ENCODE peak calls at places on chromosomes 13 and 19, in four cellular contexts. H is A549, X is HepG2, E is K562. F is an unnamed sample.

GRCh38 chr19:4987286-4987685 is 18.4 kb downstream of the KDM4B start:
- DNase-seq in H (no peak), X (no peak), E (no peak), F (no peak)

GRCh38 chr13:36395280-36395679 is 37.0 kb upstream of the CCNA1 start:
- DNase-seq in H (peak), X (peak), E (no peak), F (no peak)

GRCh38 chr13:49627831-49628652 is at the start of gene ARL11:
- DNase-seq in H (no peak), X (no peak), E (peak), F (peak)

GRCh38 chr13:112012705-112013085 is 54.3 kb upstream of the SOX1 start:
- DNase-seq in H (no peak), X (no peak), E (no peak), F (no peak)

GRCh38 chr13:51255556-51255955 is 33.4 kb downstream of the FAM124A start:
- DNase-seq in H (no peak), X (no peak), E (no peak), F (no peak)

GRCh38 chr13:39967199-39967959 is 311.9 kb downstream of the COG6 start:
- DNase-seq in H (no peak), X (no peak), E (no peak), F (no peak)

GRCh38 chr13:35716186-35716585 is 239.7 kb upstream of the MAB21L1 start:
- DNase-seq in H (no peak), X (no peak), E (no peak), F (no peak)

GRCh38 chr13:83666126-83666525 is 216.1 kb downstream of the SLITRK1 start:
- DNase-seq in H (no peak), X (no peak), E (no peak), F (no peak)

GRCh38 chr19:33396701-33397535 is 23.4 kb downstream of the CEBPG start:
- DNase-seq in H (no peak), X (peak), E (no peak), F (no peak)

GRCh38 chr19:41442473-41443360 is at the start of gene ERICH4:
- DNase-seq in H (no peak), X (no peak), E (peak), F (no peak)

GRCh38 chr13:26015276-26015934 is 36.4 kb downstream of the SHISA2 start:
- DNase-seq in H (no peak), X (no peak), E (no peak), F (no peak)

GRCh38 chr19:1502433-1503088 is 10.3 kb downstream of the ADAMTSL5 start:
- DNase-seq in H (no peak), X (no peak), E (no peak), F (no peak)

GRCh38 chr13:101655435-101655834 is 203.0 kb downstream of the ITGBL1 start:
- DNase-seq in H (no peak), X (no peak), E (no peak), F (no peak)

GRCh38 chr19:40662925-40663711 is 27.3 kb downstream of the NUMBL start:
- DNase-seq in H (peak), X (peak), E (peak), F (peak)

GRCh38 chr19:1027020-1027952 is 878 bp downstream of the CNN2 start:
- DNase-seq in H (no peak), X (no peak), E (no peak), F (no peak)

GRCh38 chr19:48878219-48879024 is 6.2 kb downstream of the PPP1R15A start:
- DNase-seq in H (no peak), X (no peak), E (peak), F (no peak)

GRCh38 chr13:21435710-21436151 is 23.4 kb downstream of the ZDHHC20 start:
- DNase-seq in H (peak), X (peak), E (peak), F (no peak)

GRCh38 chr19:47111081-47111589 is 2.4 kb downstream of the ZC3H4 start:
- DNase-seq in H (no peak), X (no peak), E (peak), F (no peak)

GRCh38 chr19:47111682-47112165 is 1.9 kb downstream of the ZC3H4 start:
- DNase-seq in H (no peak), X (no peak), E (no peak), F (no peak)

GRCh38 chr19:47109177-47109540 is 4.4 kb downstream of the ZC3H4 start:
- DNase-seq in H (no peak), X (no peak), E (no peak), F (no peak)

GRCh38 chr19:47109541-47110375 is 3.8 kb downstream of the ZC3H4 start:
- DNase-seq in H (no peak), X (no peak), E (peak), F (no peak)

DNA sequence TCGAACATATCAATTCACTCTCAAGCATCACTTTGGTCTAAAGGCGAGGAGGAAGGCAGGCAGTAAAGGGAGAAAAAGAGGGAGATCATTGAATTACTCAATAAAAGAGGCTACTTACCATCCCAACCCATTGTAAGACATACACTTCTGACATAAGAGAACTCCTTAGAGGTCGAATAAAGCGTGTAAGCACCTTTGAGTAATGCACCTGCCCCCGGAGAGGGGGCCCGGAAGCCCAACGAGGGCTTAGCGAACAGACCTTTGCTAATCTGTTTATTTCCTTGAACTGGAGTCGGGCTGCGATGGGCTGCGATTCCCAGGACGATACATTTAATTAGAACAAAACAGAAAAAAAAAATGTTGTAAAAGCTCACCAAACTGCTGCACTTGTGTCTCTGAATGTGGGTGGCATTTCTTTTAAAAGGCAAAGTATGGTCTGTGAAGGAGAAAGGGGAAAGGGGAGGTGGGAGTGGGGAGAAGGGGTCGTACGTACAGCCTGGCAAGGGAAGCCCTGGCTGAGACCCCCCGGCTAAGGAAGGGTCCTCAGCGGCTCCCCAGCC is 3.0 kb downstream of the ZC3H4 start:
- DNase-seq in H (no peak), X (no peak), E (peak), F (no peak)
- TF ChIP-seq JUN in H (no peak), X (no peak), E (no peak), F (no peak)

GRCh38 chr13:66994097-66994496 is 236.0 kb downstream of the PCDH9 start:
- DNase-seq in H (peak), X (peak), E (peak), F (peak)
- TF ChIP-seq MAFK in H (no peak), X (no peak), E (no peak), F (no peak)

DNA sequence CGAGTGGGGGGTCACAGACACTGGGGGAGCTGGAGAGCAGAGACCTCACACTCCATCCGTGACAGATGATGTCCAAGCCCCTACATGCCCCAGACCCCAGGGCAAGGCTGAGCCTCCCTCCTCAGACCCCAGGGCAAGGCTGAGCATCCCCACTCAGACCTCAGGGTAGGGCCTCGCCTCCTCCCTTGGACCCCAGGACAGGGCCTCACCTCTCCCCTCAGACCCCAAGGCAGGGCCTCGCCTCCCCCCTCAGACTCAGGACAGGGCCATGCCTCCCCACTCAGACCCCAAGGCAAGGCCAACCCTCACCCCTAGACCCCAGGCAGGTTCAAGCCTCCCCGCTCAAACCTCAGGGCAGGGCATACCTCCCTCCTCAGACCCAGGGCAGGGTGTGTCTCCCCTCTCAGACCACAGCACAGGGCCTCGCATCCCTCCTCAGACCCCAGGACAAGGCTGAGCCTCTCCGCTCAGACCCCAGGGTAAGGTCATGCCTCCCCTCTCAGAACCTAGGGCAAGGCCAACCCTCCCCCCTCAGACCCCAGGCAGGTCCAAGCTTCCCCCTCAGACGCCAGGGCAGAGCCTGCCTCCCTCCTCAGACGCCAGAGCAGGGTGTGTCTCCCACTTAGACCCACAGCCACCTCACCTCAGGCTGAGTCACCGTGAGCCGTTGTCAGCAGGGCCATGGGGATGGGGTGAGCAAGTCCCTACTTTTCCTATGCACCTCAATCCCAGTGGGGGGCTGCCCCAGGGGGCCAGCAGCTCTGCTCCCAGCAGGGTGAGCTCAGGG is 1.7 kb upstream of the S1PR4 start:
- DNase-seq in H (peak), X (no peak), E (peak), F (no peak)
- TF ChIP-seq JUN in H (no peak), X (no peak), E (no peak), F (no peak)

DNA sequence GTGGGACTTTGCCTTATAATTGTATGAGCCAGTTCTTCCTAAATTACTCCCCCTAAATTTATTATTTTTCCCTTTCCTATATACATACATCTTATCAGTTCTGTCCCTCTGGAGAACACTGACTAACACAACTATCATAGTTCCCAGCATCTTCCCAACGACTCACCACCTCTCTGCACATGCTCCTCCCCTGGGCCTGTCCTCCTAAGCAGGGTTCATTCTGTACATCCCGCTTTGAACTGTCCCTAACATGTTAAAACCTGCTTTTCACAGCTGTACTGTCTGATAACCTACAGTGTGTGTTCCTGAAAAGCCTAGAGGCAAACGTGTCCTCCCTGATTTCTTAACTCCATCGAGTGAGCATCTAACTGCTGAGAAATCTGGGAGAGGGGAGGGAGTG is 141.7 kb downstream of the EFNB2 start:
- DNase-seq in H (no peak), X (no peak), E (no peak), F (no peak)
- TF ChIP-seq MAFK in H (no peak), X (no peak), E (no peak), F (no peak)

DNA sequence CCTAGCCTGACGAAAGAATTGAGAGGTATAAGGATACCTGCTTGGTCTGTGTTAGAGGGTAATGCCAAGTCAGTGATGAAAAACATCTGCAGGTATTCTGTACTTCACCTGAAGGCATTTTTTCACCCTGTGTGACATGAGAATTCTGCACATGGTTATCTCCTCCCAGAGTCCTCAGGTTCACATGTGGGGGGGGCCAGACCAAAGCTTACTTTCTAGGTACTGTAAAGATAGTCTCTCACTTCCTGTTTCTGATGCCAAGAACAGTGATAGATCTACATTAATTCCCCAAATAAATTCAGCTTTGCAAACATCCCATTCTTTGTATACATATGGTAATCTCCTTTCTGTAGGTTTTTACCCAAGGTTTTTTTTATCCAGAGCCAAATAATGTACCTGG is 53.4 kb downstream of the GPC6 start:
- DNase-seq in H (no peak), X (no peak), E (no peak), F (no peak)
- TF ChIP-seq JUN in H (no peak), X (no peak), E (no peak), F (no peak)

DNA sequence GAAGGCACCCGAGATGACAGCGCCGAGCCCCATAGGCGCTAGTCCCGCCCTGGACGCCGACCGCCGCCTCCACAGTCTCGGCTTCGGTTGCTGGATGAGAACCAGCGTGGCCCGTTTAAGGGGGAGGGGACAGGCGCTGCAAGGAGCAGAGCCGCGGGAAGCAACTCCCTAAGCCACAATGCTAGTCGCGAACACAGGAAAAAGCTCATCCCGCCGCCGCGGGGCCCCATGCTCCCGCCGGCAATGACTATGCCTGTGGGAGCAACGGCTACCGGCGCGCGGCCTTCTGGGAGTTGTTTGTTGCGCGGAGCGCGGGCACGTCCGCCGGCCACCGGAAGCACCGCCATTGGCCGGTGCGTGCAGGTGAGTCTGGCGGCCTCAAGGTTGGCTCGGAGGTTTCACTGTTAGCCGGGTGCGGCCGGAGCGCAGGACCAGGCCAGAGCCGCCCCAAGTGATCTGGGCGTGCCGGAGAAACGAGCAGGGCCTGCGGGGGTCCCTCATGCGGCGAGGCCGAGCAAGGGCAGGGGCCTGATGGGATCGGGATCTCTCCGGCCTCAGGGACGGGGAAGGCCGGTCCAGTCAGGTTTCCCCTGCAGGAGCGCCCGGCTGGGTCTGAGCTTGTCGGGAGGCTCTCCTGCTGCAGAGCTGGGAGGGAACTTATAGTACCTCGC is at the start of gene ZNF544:
- DNase-seq in H (peak), X (peak), E (peak), F (peak)
- TF ChIP-seq MAFK in H (no peak), X (no peak), E (no peak), F (no peak)

GRCh38 chr13:78876915-78877549 is 218.1 kb upstream of the OBI1 start:
- DNase-seq in H (no peak), X (no peak), E (no peak), F (no peak)

GRCh38 chr13:78881054-78881453 is 222.1 kb upstream of the OBI1 start:
- DNase-seq in H (no peak), X (no peak), E (no peak), F (no peak)

GRCh38 chr13:78881746-78882145 is 222.8 kb upstream of the OBI1 start:
- DNase-seq in H (no peak), X (no peak), E (no peak), F (no peak)

GRCh38 chr13:78875792-78876580 is 217.0 kb upstream of the OBI1 start:
- DNase-seq in H (no peak), X (no peak), E (no peak), F (peak)
- TF ChIP-seq JUN in H (no peak), X (no peak), E (no peak), F (no peak)

GRCh38 chr19:13150919-13151604 is 851 bp downstream of the IER2 start:
- DNase-seq in H (no peak), X (no peak), E (peak), F (no peak)
- TF ChIP-seq MAFK in H (no peak), X (no peak), E (no peak), F (no peak)

GRCh38 chr13:104414181-104414580 is 1348.0 kb upstream of the SLC10A2 start:
- DNase-seq in H (no peak), X (no peak), E (no peak), F (no peak)

GRCh38 chr13:104416973-104417372 is 1350.8 kb upstream of the SLC10A2 start:
- DNase-seq in H (no peak), X (no peak), E (no peak), F (no peak)

DNA sequence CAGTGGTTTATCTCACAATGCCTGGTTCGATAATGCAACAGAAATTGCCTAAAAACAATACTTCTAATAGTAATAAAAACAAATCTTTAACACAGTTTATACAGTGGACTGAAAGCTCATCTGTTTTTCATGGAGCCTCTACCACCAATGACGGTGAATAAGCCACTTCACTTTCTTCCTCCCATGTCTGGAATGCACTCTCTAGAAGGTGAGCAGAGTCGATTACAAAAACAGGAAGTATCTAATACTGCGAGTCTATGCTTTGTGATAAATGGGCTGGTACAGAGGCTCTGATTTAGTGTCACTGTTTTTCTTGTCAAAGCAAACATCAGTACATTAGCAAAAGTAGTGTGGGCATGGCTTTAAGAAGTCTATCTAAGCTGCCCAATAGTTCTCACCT is 1348.6 kb upstream of the SLC10A2 start:
- DNase-seq in H (no peak), X (no peak), E (no peak), F (no peak)
- TF ChIP-seq JUN in H (no peak), X (no peak), E (no peak), F (no peak)

GRCh38 chr13:66847541-66847940 is 382.6 kb downstream of the PCDH9 start:
- DNase-seq in H (no peak), X (no peak), E (no peak), F (no peak)
- TF ChIP-seq MAFK in H (no peak), X (no peak), E (no peak), F (no peak)